ENCODE peak calls at places on chromosomes 12 and 14, in ten cellular contexts. W is COR-L47, A is putamen, K is type B pancreatic cell, R is MM.1S, J is HCT116, B is left lung, H is mesendoderm, I is endothelial cell, P is tibial artery. C is an unnamed sample.

GRCh38 chr14:37903561-37904191 is 304.0 kb upstream of the SSTR1 start:
- DNase-seq in W (peak; percentile 52), A (peak; percentile 29), K (no peak), R (peak; percentile 43), J (peak; percentile 28), B (no peak), H (peak; percentile 58), I (peak; percentile 16), P (no peak), C (no peak)

GRCh38 chr12:124601699-124602098 is 34.3 kb upstream of the NCOR2 start:
- DNase-seq in W (no peak), A (no peak), K (no peak), R (no peak), J (no peak), B (no peak), H (no peak), I (no peak), P (no peak), C (no peak)

GRCh38 chr14:61642246-61642982 is 52.9 kb upstream of the HIF1A start:
- DNase-seq in W (no peak), A (no peak), K (no peak), R (no peak), J (no peak), B (no peak), H (no peak), I (no peak), P (no peak), C (no peak)

GRCh38 chr14:50063876-50064420 is 52.4 kb downstream of the VCPKMT start:
- DNase-seq in W (no peak), A (no peak), K (no peak), R (no peak), J (no peak), B (no peak), H (no peak), I (no peak), P (no peak), C (no peak)

GRCh38 chr14:77520626-77521025 is 22.0 kb upstream of the ISM2 start:
- DNase-seq in W (no peak), A (no peak), K (no peak), R (no peak), J (no peak), B (no peak), H (no peak), I (no peak), P (no peak), C (no peak)

GRCh38 chr12:25130741-25131188 is 64.2 kb downstream of the DNAI7 start:
- DNase-seq in W (peak; percentile 7), A (no peak), K (no peak), R (peak; percentile 74), J (peak; percentile 22), B (no peak), H (peak; percentile 26), I (no peak), P (no peak), C (peak; percentile 25)

GRCh38 chr14:67977468-67978034 is 158.0 kb downstream of the RAD51B start:
- DNase-seq in W (no peak), A (peak; percentile 11), K (no peak), R (no peak), J (peak; percentile 38), B (no peak), H (peak; percentile 28), I (no peak), P (no peak), C (no peak)

GRCh38 chr12:12216349-12217017 is 50.4 kb downstream of the LRP6 start:
- DNase-seq in W (no peak), A (no peak), K (no peak), R (no peak), J (no peak), B (no peak), H (no peak), I (no peak), P (no peak), C (no peak)

C was measured in GM18507.